ENCODE peak calls at places on chromosomes 2 and 18, in four cellular contexts. E is HCT116, Y is GM23248, Q is GM23338. A is an unnamed sample.
A peak's percentile ranks its signal among the peaks of the same experiment; 100 is the strongest.

GRCh38 chr2:171728989-171729951 is 42.0 kb downstream of the DYNC1I2 start:
- DNase-seq in E (no peak), Q (no peak), Y (no peak), A (no peak)

GRCh38 chr2:104701471-104701911 is 152.4 kb upstream of the POU3F3 start:
- DNase-seq in E (no peak), Q (no peak), Y (no peak), A (no peak)

GRCh38 chr2:101097638-101098037 is 53.5 kb downstream of the TBC1D8 start:
- DNase-seq in E (no peak), Y (no peak), Q (no peak), A (no peak)

GRCh38 chr18:11308499-11308898 is 159.1 kb upstream of the PIEZO2 start:
- DNase-seq in Y (peak; percentile 32), Q (no peak), E (no peak), A (no peak)

GRCh38 chr18:56748698-56749268 is 97.6 kb downstream of the WDR7 start:
- DNase-seq in E (peak; percentile 12), Y (peak; percentile 61), Q (peak; percentile 64), A (peak; percentile 7)

GRCh38 chr2:69717902-69718301 is 24.0 kb upstream of the ANXA4 start:
- DNase-seq in Y (no peak), E (no peak), Q (peak; percentile 74), A (no peak)

GRCh38 chr18:5619381-5619780 is 75.6 kb upstream of the EPB41L3 start:
- DNase-seq in Q (no peak), E (no peak), Y (no peak), A (no peak)

GRCh38 chr2:172806426-172807008 is 70.9 kb downstream of the RAPGEF4 start:
- DNase-seq in Q (peak; percentile 69), Y (peak; percentile 72), E (peak; percentile 37), A (peak; percentile 44)

GRCh38 chr2:37672104-37672869 is 845 bp upstream of the CDC42EP3 start:
- DNase-seq in Q (peak; percentile 96), E (peak; percentile 81), Y (peak; percentile 80), A (peak; percentile 88)

GRCh38 chr2:27049422-27050280 is 1.8 kb upstream of the AGBL5 start:
- DNase-seq in Y (no peak), Q (peak; percentile 37), E (no peak), A (peak; percentile 61)

GRCh38 chr2:71665168-71666093 is 212.1 kb downstream of the DYSF start:
- DNase-seq in E (no peak), Y (peak; percentile 20), Q (no peak), A (no peak)

GRCh38 chr2:37776487-37776886 is 105.0 kb upstream of the CDC42EP3 start:
- DNase-seq in Q (no peak), E (peak; percentile 12), Y (peak; percentile 95), A (no peak)

GRCh38 chr18:41655074-41655473 is 300.0 kb upstream of the PIK3C3 start:
- DNase-seq in Q (no peak), E (no peak), Y (no peak), A (no peak)

DNA sequence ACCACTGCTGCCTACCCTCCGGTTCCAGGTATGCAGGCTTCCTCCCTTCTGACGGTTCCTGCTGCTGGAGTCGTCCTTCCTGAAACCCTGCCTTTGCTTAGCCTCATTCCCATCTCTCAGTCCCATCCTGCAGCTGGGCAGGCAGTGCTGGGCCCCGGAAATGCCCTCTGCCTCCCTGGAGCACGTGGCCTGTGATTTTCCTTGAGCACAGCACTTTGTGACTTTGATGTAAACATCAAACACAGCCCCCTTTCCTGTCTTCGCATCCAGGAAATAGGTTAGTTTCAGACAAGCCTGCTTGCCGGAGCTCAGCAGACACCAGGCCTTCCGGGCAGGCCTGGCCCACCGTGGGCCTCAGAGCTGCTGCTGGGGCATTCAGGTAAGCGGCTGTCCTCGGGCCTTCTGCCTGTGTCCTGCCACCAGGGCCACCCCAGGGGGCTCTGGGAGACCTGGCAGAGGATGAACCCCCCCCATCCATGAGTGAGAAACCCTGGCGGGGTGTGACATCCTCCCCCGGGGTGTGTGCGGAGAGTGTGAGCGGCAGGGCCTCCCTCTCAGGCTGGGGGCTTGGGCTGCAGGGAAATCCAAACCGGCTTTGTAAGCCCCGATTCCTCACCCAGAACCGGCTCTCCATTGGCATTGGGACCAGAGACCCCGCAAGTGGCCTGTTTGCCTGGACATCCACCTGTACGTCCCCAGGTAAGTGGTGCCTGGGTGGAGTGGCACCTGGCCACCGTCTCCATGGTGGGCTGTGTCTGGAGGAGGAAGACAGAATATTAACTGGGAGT is at the start of gene ZAP70:
- DNase-seq in Y (no peak), E (no peak), Q (no peak), A (peak; percentile 81)
- TF ChIP-seq EZH2phosphoT487 in Y (no peak), E (no peak), Q (no peak), A (no peak)

GRCh38 chr2:233062946-233063268 is 2.8 kb downstream of the INPP5D start:
- DNase-seq in Y (no peak), Q (no peak), E (no peak), A (no peak)
- H3K4me1 ChIP-seq in Y (no peaks in the 10 kb centered on the region), Q (no peaks in the 10 kb centered on the region), E (no peaks in the 10 kb centered on the region), A (peaks cover 42% of the 10 kb centered on the region)

DNA sequence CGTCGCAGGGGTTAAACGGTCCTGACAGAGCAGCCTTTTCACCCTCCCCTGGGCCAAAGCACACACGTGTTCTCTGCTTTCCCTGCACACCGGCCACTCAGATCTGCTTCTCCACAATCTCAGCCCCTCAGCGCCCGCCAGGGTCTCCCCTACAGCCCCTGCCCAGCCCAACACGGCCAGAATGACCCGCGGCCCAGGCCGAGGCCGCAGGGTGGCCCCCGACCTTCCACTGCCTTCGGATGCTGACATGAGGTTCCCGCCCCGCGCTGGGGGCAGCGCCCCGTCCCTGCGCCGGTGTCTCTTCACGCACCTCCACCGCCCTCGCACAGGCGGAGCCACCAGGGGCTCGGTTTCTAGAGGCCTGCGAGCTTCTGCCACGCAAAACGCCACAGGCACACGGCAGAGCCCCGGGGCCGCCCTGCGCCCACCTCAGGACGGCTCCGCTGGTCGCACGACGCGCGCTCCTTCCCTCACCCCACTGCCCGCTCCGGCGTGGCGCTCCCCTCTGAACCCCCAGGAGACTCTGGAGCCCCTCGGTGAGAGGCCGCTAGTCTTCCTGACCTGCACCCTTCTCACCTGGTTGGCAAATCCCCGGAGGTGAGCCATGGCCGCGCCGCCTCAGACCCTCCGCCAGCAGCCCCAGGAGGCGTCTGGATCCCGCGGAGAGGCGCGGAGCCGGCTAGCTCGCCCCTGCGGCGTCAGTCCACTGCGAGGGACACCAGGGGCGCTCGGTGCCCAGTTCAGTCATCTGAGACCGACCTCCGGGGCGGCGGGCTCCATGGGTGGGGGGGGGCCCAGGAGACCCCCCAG is 749 bp downstream of the STK25 start:
- DNase-seq in Q (peak; percentile 70), E (no peak), Y (peak; percentile 79), A (peak; percentile 36)
- TF ChIP-seq EZH2phosphoT487 in Q (no peak), E (no peak), Y (no peak), A (no peak)

GRCh38 chr18:22839488-22839930 is 93.6 kb upstream of the RBBP8 start:
- DNase-seq in Q (no peak), Y (no peak), E (no peak), A (no peak)
- H3K4me1 ChIP-seq in Q (peaks cover 7% of the 10 kb centered on the region), Y (peaks cover 44% of the 10 kb centered on the region), E (peaks cover 8% of the 10 kb centered on the region), A (no peaks in the 10 kb centered on the region)

GRCh38 chr2:147989809-147990403 is 30.6 kb downstream of the ORC4 start:
- DNase-seq in Q (peak; percentile 78), Y (peak; percentile 78), E (peak; percentile 18), A (peak; percentile 64)
- TF ChIP-seq EZH2phosphoT487 in Q (no peak), Y (no peak), E (no peak), A (no peak)

GRCh38 chr2:234422895-234423505 is 73.9 kb downstream of the ARL4C start:
- DNase-seq in E (no peak), Q (no peak), Y (no peak), A (peak; percentile 67)
- H3K4me1 ChIP-seq in E (peaks cover 65% of the 10 kb centered on the region), Q (peaks cover 14% of the 10 kb centered on the region), Y (peaks cover 25% of the 10 kb centered on the region), A (peaks cover 79% of the 10 kb centered on the region)

GRCh38 chr2:16005819-16006536 is 65.6 kb downstream of the MYCN start:
- DNase-seq in E (peak; percentile 15), Y (no peak), Q (no peak), A (no peak)
- TF ChIP-seq EZH2phosphoT487 in E (no peak), Y (no peak), Q (no peak), A (no peak)

GRCh38 chr2:226581661-226582060 is 218.0 kb downstream of the IRS1 start:
- DNase-seq in Q (no peak), E (no peak), Y (peak; percentile 7), A (no peak)

GRCh38 chr2:226579519-226579918 is 220.1 kb downstream of the IRS1 start:
- DNase-seq in E (no peak), Q (no peak), Y (no peak), A (no peak)

GRCh38 chr2:226580403-226580802 is 219.2 kb downstream of the IRS1 start:
- DNase-seq in E (no peak), Y (peak; percentile 7), Q (no peak), A (no peak)

GRCh38 chr2:226578879-226579278 is 220.7 kb downstream of the IRS1 start:
- DNase-seq in Q (no peak), E (no peak), Y (peak; percentile 9), A (no peak)

DNA sequence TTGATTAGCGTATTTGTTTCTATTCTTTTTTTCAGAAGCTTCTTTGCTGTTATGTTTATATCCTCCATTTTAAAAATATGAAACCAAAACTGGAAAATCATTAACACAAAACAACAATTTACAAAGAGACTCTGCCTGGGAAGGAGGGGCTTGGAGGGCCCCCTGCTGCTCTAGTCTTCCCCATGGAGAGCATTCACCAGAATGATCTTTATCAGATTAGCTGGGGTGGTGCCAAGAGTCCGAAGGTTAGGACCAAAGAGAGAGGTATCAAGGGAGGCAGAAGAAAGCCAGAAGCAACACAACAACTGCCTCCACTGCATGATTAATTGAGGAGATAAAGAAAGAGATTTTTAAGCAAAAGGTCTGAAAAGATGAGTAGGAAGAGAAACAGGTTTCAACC is 218.6 kb downstream of the IRS1 start:
- DNase-seq in Y (no peak), Q (no peak), E (peak; percentile 38), A (no peak)
- H3K4me1 ChIP-seq in Y (peaks cover 31% of the 10 kb centered on the region), Q (peaks cover 14% of the 10 kb centered on the region), E (peaks cover 85% of the 10 kb centered on the region), A (no peaks in the 10 kb centered on the region)